ENCODE peak calls at places on chromosomes 3 and 15, in four cellular contexts. Q is activated gamma-delta T cell, Y is activated T-helper 1 cell treated with Interleukin-2 at 50 U/mL for 16 hours, U is EL. N is an unnamed sample.

GRCh38 chr15:64249406-64249805 is 86.6 kb upstream of the PPIB start:
- DNase-seq in Q (no peak), Y (no peak), U (no peak), N (no peak)

GRCh38 chr15:77507151-77507847 is 86.6 kb downstream of the HMG20A start:
- DNase-seq in Q (no peak), Y (no peak), U (no peak), N (peak)

GRCh38 chr3:152738656-152739055 is 96.3 kb upstream of the P2RY1 start:
- DNase-seq in Q (no peak), Y (no peak), U (no peak), N (no peak)

GRCh38 chr3:43733459-43734384 is 43.0 kb downstream of the ABHD5 start:
- DNase-seq in Q (no peak), Y (no peak), U (peak), N (no peak)

GRCh38 chr3:127287840-127288239 is at the start of gene PRR20G:
- DNase-seq in Q (no peak), Y (no peak), U (no peak), N (no peak)

GRCh38 chr3:8768364-8769087 is 887 bp downstream of the OXTR start:
- DNase-seq in Q (no peak), Y (no peak), U (peak), N (no peak)

GRCh38 chr3:126212629-126213375 is 32.4 kb upstream of the ALDH1L1 start:
- DNase-seq in Q (no peak), Y (no peak), U (peak), N (peak)

GRCh38 chr15:80957976-80958375 is 31.6 kb downstream of the MESD start:
- DNase-seq in Q (no peak), Y (no peak), U (no peak), N (no peak)

GRCh38 chr3:128432301-128432897 is 34.3 kb downstream of the DNAJB8 start:
- DNase-seq in Q (no peak), Y (no peak), U (no peak), N (no peak)

GRCh38 chr3:157063926-157064325 is 96.0 kb downstream of the CCNL1 start:
- DNase-seq in Q (no peak), Y (no peak), U (no peak), N (no peak)

N was measured in transverse colon.